ENCODE peak calls at places on chromosomes 3 and 15, in seven cellular contexts. S is adrenal gland; A is CD8-positive, alpha-beta T cell; R is GM13977; L is GM12864; E is pancreas; H is HFFc6. V is an unnamed sample.
A peak's percentile ranks its signal among the peaks of the same experiment; 100 is the strongest.

GRCh38 chr15:64690008-64690407 is 85.4 kb downstream of the RBPMS2 start:
- DNase-seq in S (no peak), H (no peak), R (no peak), L (no peak), E (no peak), A (no peak), V (no peak)

GRCh38 chr3:58055309-58055708 is 47.1 kb downstream of the FLNB start:
- DNase-seq in A (no peak), R (no peak), E (no peak), L (no peak), S (no peak), H (no peak), V (no peak)

GRCh38 chr15:34942363-34942762 is 27.2 kb downstream of the AQR start:
- DNase-seq in E (no peak), L (no peak), H (no peak), S (no peak), A (no peak), R (no peak), V (no peak)

GRCh38 chr15:100873029-100873677 is 6.5 kb upstream of the ALDH1A3 start:
- DNase-seq in R (peak; percentile 78), E (peak; percentile 42), S (peak; percentile 92), L (peak; percentile 35), H (peak; percentile 79), A (no peak), V (peak; percentile 74)

GRCh38 chr3:37907371-37907770 is 45.7 kb downstream of the CTDSPL start:
- DNase-seq in L (no peak), R (no peak), S (no peak), E (no peak), H (no peak), A (no peak), V (no peak)

GRCh38 chr15:101533371-101534140 is 44.0 kb upstream of the PCSK6 start:
- DNase-seq in H (no peak), S (no peak), L (no peak), A (no peak), R (no peak), E (no peak), V (no peak)

GRCh38 chr3:98884675-98885371 is 16.7 kb downstream of the DCBLD2 start:
- DNase-seq in L (no peak), E (no peak), H (peak; percentile 43), R (no peak), S (no peak), A (no peak), V (no peak)

GRCh38 chr15:42367041-42367440 is 7.7 kb downstream of the CAPN3 start:
- DNase-seq in H (no peak), S (no peak), E (no peak), A (no peak), L (no peak), R (no peak), V (no peak)

GRCh38 chr3:7876741-7877297 is 624.8 kb upstream of the LMCD1 start:
- DNase-seq in E (no peak), R (no peak), L (no peak), S (no peak), A (peak; percentile 2), H (no peak), V (no peak)

GRCh38 chr3:134449277-134449676 is 36.5 kb downstream of the ANAPC13 start:
- DNase-seq in L (no peak), S (no peak), A (no peak), E (no peak), R (no peak), H (peak; percentile 59), V (no peak)

GRCh38 chr3:177256991-177257390 is 59.7 kb upstream of the TBL1XR1 start:
- DNase-seq in H (no peak), A (no peak), R (no peak), E (no peak), L (no peak), S (no peak), V (no peak)

GRCh38 chr3:120471643-120472042 is 20.9 kb upstream of the FSTL1 start:
- DNase-seq in L (no peak), R (no peak), S (no peak), A (no peak), H (peak; percentile 62), E (no peak), V (no peak)

GRCh38 chr3:78871048-78871447 is 896.8 kb downstream of the ROBO1 start:
- DNase-seq in A (no peak), R (no peak), H (no peak), E (no peak), L (no peak), S (no peak), V (peak; percentile 5)

GRCh38 chr3:76565496-76566210 is 474.2 kb upstream of the ROBO2 start:
- DNase-seq in A (no peak), S (no peak), E (no peak), H (no peak), R (peak; percentile 4), L (no peak), V (peak; percentile 10)

GRCh38 chr3:49133226-49133951 is 539 bp upstream of the LAMB2 start:
- DNase-seq in R (no peak), L (no peak), S (peak; percentile 92), H (peak; percentile 81), A (no peak), E (peak; percentile 78), V (no peak)

GRCh38 chr3:49135499-49135898 is 2.6 kb upstream of the LAMB2 start:
- DNase-seq in R (no peak), H (no peak), L (no peak), A (no peak), S (no peak), E (no peak), V (no peak)

GRCh38 chr3:49132073-49132436 is 795 bp downstream of the LAMB2 start:
- DNase-seq in S (no peak), R (no peak), E (no peak), A (no peak), L (no peak), H (no peak), V (no peak)

GRCh38 chr3:49132437-49133225 is at the start of gene LAMB2:
- DNase-seq in E (peak; percentile 63), A (no peak), L (no peak), H (peak; percentile 84), R (no peak), S (peak; percentile 87), V (no peak)

DNA sequence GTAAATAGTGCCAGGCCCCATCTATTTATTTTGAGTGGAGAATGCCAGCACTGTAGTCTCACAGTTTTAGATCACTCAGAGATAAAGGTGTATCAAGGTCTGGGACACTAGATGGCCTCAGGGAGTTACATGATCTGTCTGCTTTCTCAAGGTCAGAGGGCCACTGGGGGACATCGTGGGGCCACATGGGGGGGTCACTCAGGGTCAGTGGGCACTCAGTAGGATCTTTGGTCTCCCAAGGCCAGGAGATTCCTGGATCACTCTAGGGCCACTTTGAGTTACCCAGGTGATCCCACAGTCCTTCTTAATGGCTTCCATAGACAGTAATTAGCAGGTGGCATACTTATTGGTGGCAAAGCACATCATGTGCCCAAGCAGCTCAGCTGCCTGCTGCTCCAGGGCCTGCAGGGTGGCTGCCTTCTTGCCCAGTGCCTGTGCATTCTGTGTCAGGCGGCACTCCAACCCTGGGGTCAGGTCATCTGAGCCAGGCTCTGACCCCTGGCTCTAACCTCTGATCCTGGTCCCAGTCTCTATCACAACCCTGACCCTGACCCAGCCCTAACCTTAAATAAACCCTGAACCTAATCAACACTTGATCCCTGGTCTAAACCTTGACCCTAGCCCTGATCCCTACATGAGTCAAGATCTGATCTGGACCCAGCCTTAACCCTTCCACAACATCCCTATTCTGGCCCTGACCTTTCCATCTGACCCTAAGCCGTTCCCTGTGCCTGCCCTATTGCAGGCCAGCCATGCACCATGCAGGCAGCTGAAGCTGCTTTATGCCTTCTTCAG is 1.8 kb upstream of the LAMB2 start:
- DNase-seq in S (no peak), L (no peak), A (no peak), R (no peak), H (no peak), E (no peak), V (no peak)
- TF ChIP-seq CTCF in S (peak; percentile 1), L (peak; percentile 14), A (no peak), R (no peak), H (no peak), E (no peak), V (no peak)

GRCh38 chr3:74352166-74352565 is 262.3 kb downstream of the CNTN3 start:
- DNase-seq in S (no peak), H (no peak), A (no peak), R (no peak), E (no peak), L (no peak), V (no peak)

GRCh38 chr3:74349035-74349434 is 265.4 kb downstream of the CNTN3 start:
- DNase-seq in E (no peak), H (no peak), L (no peak), R (no peak), S (no peak), A (no peak), V (no peak)

GRCh38 chr3:74348421-74348820 is 266.0 kb downstream of the CNTN3 start:
- DNase-seq in S (no peak), L (no peak), R (no peak), E (no peak), H (no peak), A (no peak), V (no peak)

GRCh38 chr3:74351213-74351612 is 263.2 kb downstream of the CNTN3 start:
- DNase-seq in S (no peak), E (no peak), H (no peak), L (no peak), A (no peak), R (no peak), V (no peak)

GRCh38 chr3:74353039-74353438 is 261.4 kb downstream of the CNTN3 start:
- DNase-seq in H (no peak), R (no peak), S (no peak), A (no peak), E (no peak), L (no peak), V (no peak)
- TF ChIP-seq CTCF in H (peak; percentile 66), R (no peak), S (no peak), A (no peak), E (no peak), L (no peak), V (no peak)

DNA sequence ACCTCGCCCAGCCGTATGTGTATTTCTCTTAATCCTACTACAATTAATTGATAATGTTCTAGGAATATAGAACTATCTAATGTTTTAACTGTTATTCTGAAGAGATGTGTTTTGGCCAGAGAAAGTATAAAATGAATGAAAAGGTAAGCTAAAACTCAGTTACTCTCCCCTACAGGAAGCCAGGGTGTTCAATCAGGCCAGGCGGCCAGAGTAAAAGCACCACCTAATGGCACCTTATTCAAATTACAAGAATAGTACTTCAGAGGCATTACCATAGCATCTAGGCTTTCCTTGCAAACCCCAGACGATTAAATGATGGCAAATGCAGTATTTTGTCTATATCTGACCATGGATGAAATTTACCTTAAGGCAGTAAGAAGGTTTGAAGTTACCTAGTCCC is 10.4 kb downstream of the SLC12A8 start:
- DNase-seq in H (no peak), R (peak; percentile 57), A (no peak), L (peak; percentile 51), E (no peak), S (no peak), V (peak; percentile 58)
- TF ChIP-seq CTCF in H (peak; percentile 62), R (peak; percentile 52), A (no peak), L (peak; percentile 54), E (no peak), S (no peak), V (peak; percentile 21)

DNA sequence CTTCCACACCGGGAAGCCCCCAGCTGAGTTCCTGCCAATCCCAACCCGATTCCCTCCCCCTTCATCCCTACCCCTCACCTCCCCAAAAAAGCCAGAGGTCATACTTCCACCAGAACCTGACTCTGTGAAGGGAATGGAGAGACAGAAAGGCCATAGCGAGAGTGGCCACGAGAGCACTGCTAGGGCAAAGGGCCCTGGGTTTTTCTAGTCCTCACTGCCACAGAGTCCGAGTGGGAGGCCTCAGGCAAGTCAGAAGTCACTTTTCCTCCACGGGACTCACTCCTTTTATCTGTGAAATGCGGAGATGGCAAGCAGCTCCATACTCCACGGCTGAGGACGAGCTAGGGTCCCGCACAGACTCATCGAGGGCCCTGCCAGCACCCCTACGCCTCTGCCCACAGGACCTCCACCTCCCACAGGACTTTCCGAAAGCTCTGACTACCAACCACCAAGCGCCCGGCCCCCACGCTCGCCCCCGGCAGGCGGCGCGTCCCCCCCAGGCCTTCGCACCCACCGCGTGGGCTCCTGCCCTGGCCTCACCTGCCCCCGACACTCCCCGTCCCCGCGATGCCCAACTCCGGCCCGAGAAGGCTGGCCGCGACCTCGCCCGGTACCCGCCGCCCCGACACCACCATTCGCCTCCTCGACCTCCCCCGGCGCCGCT is 794 bp downstream of the ATP13A3 start:
- DNase-seq in A (peak; percentile 16), R (peak; percentile 61), L (no peak), H (no peak), S (peak; percentile 66), E (peak; percentile 58), V (peak; percentile 43)
- TF ChIP-seq CTCF in A (no peak), R (peak; percentile 30), L (peak; percentile 22), H (peak; percentile 62), S (peak; percentile 33), E (no peak), V (no peak)

V was measured in GM10248.